ENCODE peak calls at places on chromosomes 12 and 14, in ten cellular contexts. L is T-cell; G is T-helper 9 cell; N is GM04504; S is nucleus accumbens; E is lower lobe of right lung; H is activated naive CD8-positive, alpha-beta T cell treated with anti-CD3 and anti-CD28 coated beads, Interleukin-2, amount 50 U/mL, for 24 hours; P is ovary; D is left lobe of liver; T is NCI-H1417. M is an unnamed sample.

GRCh38 chr12:12992418-12993175 is 7.5 kb downstream of the HEBP1 start:
- DNase-seq in L (no peak), G (no peak), N (peak), S (no peak), E (peak), H (no peak), P (peak), D (no peak), T (no peak), M (peak)

GRCh38 chr14:67749341-67750110 is 47.8 kb downstream of the RDH12 start:
- DNase-seq in L (no peak), G (no peak), N (no peak), S (no peak), E (no peak), H (no peak), P (no peak), D (no peak), T (no peak), M (no peak)

GRCh38 chr14:80536456-80536855 is 325.2 kb upstream of the DIO2 start:
- DNase-seq in L (no peak), G (no peak), N (no peak), S (no peak), E (no peak), H (no peak), P (no peak), D (no peak), T (no peak), M (no peak)

GRCh38 chr14:40221428-40221827 is 789.2 kb upstream of the FBXO33 start:
- DNase-seq in L (no peak), G (no peak), N (no peak), S (no peak), E (no peak), H (no peak), P (no peak), D (no peak), T (peak), M (no peak)

GRCh38 chr12:90013409-90013808 is 304.8 kb upstream of the ATP2B1 start:
- DNase-seq in L (no peak), G (no peak), N (no peak), S (no peak), E (no peak), H (no peak), P (no peak), D (no peak), T (no peak), M (no peak)

GRCh38 chr14:94331462-94331861 is 8.3 kb upstream of the SERPINA6 start:
- DNase-seq in L (no peak), G (no peak), N (no peak), S (no peak), E (no peak), H (no peak), P (no peak), D (no peak), T (no peak), M (no peak)

GRCh38 chr12:113980537-113981337 is 14.6 kb upstream of the RBM19 start:
- DNase-seq in L (no peak), G (peak), N (peak), S (peak), E (no peak), H (peak), P (no peak), D (peak), T (peak), M (no peak)

GRCh38 chr12:70744133-70744532 is 106.9 kb upstream of the PTPRB start:
- DNase-seq in L (no peak), G (no peak), N (no peak), S (no peak), E (no peak), H (no peak), P (no peak), D (no peak), T (no peak), M (no peak)

GRCh38 chr12:122865268-122866231 is 30.3 kb downstream of the HIP1R start:
- DNase-seq in L (no peak), G (no peak), N (no peak), S (no peak), E (peak), H (no peak), P (peak), D (peak), T (no peak), M (no peak)

GRCh38 chr12:88639361-88639760 is 59.1 kb upstream of the KITLG start:
- DNase-seq in L (no peak), G (no peak), N (no peak), S (no peak), E (no peak), H (no peak), P (no peak), D (no peak), T (no peak), M (no peak)

GRCh38 chr14:56414231-56414630 is 165.4 kb upstream of the TMEM260 start:
- DNase-seq in L (no peak), G (no peak), N (no peak), S (no peak), E (no peak), H (no peak), P (no peak), D (no peak), T (no peak), M (no peak)

GRCh38 chr14:89507521-89507920 is 90.5 kb upstream of the FOXN3 start:
- DNase-seq in L (no peak), G (no peak), N (peak), S (no peak), E (no peak), H (no peak), P (no peak), D (no peak), T (no peak), M (no peak)

GRCh38 chr12:16228067-16228466 is 49.4 kb downstream of the SLC15A5 start:
- DNase-seq in L (no peak), G (no peak), N (no peak), S (no peak), E (no peak), H (no peak), P (no peak), D (no peak), T (no peak), M (no peak)

GRCh38 chr12:62717636-62718035 is 217.3 kb downstream of the PPM1H start:
- DNase-seq in L (no peak), G (no peak), N (no peak), S (no peak), E (no peak), H (no peak), P (no peak), D (no peak), T (peak), M (no peak)

GRCh38 chr14:101226603-101227425 is 323.3 kb upstream of the RTL1 start:
- DNase-seq in L (no peak), G (no peak), N (no peak), S (no peak), E (no peak), H (no peak), P (no peak), D (peak), T (no peak), M (no peak)

GRCh38 chr12:107884769-107885694 is 110.5 kb downstream of the ASCL4 start:
- DNase-seq in L (no peak), G (no peak), N (peak), S (no peak), E (peak), H (peak), P (no peak), D (peak), T (peak), M (no peak)

GRCh38 chr14:55354500-55354899 is 57.1 kb downstream of the ATG14 start:
- DNase-seq in L (peak), G (peak), N (no peak), S (no peak), E (no peak), H (peak), P (peak), D (peak), T (peak), M (no peak)

GRCh38 chr12:29980304-29980703 is 196.6 kb upstream of the TMTC1 start:
- DNase-seq in L (no peak), G (no peak), N (no peak), S (no peak), E (no peak), H (no peak), P (no peak), D (no peak), T (no peak), M (no peak)

GRCh38 chr14:23861666-23862065 is 91.9 kb upstream of the DHRS4 start:
- DNase-seq in L (no peak), G (no peak), N (no peak), S (no peak), E (no peak), H (no peak), P (peak), D (no peak), T (no peak), M (no peak)

GRCh38 chr14:32109676-32110075 is 32.6 kb downstream of the ARHGAP5 start:
- DNase-seq in L (no peak), G (no peak), N (peak), S (no peak), E (no peak), H (no peak), P (no peak), D (no peak), T (no peak), M (no peak)

GRCh38 chr14:34843011-34843554 is 32.1 kb downstream of the BAZ1A start:
- DNase-seq in L (no peak), G (no peak), N (peak), S (no peak), E (no peak), H (no peak), P (no peak), D (no peak), T (no peak), M (no peak)

GRCh38 chr12:45329238-45329637 is 113.3 kb downstream of the ANO6 start:
- DNase-seq in L (no peak), G (no peak), N (no peak), S (no peak), E (no peak), H (no peak), P (no peak), D (peak), T (no peak), M (no peak)